ENCODE peak calls at places on chromosome 12, in eight cellular contexts. P is right atrium auricular region, L is lung, N is IMR-90, F is suprapubic skin, D is endodermal cell, T is left lung, J is spleen. S is an unnamed sample. For H3K4me1, the result is how much of the 10 kb centered on the place peaks cover.

GRCh38 chr12:104152691-104153241 is 14.8 kb upstream of the NFYB start:
- DNase-seq in P (no peak), L (no peak), N (no peak), F (no peak), D (peak), T (no peak), J (no peak), S (no peak)

GRCh38 chr12:753401-754237 is 1.2 kb downstream of the WNK1 start:
- DNase-seq in P (peak), L (peak), N (no peak), F (peak), D (peak), T (peak), J (peak), S (peak)

GRCh38 chr12:57225680-57226190 is 3.8 kb upstream of the SHMT2 start:
- DNase-seq in P (no peak), L (no peak), N (no peak), F (no peak), D (no peak), T (no peak), J (no peak), S (no peak)

GRCh38 chr12:65492997-65493892 is 214.8 kb downstream of the MSRB3 start:
- DNase-seq in P (no peak), L (no peak), N (no peak), F (no peak), D (no peak), T (no peak), J (no peak), S (no peak)

GRCh38 chr12:77940566-77940965 is 109.9 kb downstream of the NAV3 start:
- DNase-seq in P (no peak), L (no peak), N (peak), F (no peak), D (no peak), T (no peak), J (no peak), S (no peak)

GRCh38 chr12:130826151-130826801 is 12.8 kb downstream of the STX2 start:
- DNase-seq in P (no peak), L (peak), N (peak), F (peak), D (peak), T (no peak), J (peak), S (no peak)

GRCh38 chr12:63849641-63850040 is 5.1 kb downstream of the SRGAP1 start:
- DNase-seq in P (no peak), L (no peak), N (no peak), F (no peak), D (no peak), T (no peak), J (no peak), S (no peak)

GRCh38 chr12:130711751-130712150 is 4.3 kb downstream of the RIMBP2 start:
- DNase-seq in P (no peak), L (no peak), N (no peak), F (no peak), D (peak), T (no peak), J (no peak), S (no peak)

GRCh38 chr12:66819587-66819986 is 140.7 kb upstream of the GRIP1 start:
- DNase-seq in P (no peak), L (no peak), N (no peak), F (no peak), D (no peak), T (no peak), J (no peak), S (no peak)

GRCh38 chr12:71731439-71732356 is 23.0 kb upstream of the RAB21 start:
- DNase-seq in P (no peak), L (no peak), N (peak), F (no peak), D (peak), T (no peak), J (no peak), S (no peak)

GRCh38 chr12:66196806-66197205 is 7.8 kb downstream of the IRAK3 start:
- DNase-seq in P (no peak), L (no peak), N (no peak), F (no peak), D (peak), T (no peak), J (no peak), S (no peak)

GRCh38 chr12:7374423-7375144 is 69.4 kb downstream of the CD163L1 start:
- DNase-seq in P (no peak), L (no peak), N (peak), F (no peak), D (peak), T (peak), J (peak), S (no peak)

DNA sequence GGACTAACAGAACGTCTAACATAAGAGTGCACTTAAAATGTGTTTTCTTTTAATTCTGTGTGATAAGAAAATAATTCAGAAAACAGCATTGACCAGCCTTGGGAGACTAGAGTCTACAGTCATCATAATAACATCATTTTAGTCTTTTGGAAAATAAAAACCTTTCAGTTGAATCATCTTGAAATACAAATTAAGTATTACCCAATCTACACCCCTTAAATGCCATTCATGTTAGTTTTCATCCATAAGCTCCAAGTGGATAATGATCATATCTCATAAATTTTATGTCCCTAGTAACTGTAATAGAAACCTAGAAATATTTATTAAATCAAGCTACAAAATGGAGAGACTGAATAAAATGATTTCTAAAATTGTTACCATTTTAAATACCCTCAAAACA is 32.4 kb downstream of the EPS8 start:
- DNase-seq in P (no peak), L (no peak), N (peak), F (no peak), D (no peak), T (no peak), J (no peak), S (no peak)
- H3K4me1 ChIP-seq in P (under half), L (under half), N (under half), F (under half), D (under half), T (under half), J (under half), S (under half)

DNA sequence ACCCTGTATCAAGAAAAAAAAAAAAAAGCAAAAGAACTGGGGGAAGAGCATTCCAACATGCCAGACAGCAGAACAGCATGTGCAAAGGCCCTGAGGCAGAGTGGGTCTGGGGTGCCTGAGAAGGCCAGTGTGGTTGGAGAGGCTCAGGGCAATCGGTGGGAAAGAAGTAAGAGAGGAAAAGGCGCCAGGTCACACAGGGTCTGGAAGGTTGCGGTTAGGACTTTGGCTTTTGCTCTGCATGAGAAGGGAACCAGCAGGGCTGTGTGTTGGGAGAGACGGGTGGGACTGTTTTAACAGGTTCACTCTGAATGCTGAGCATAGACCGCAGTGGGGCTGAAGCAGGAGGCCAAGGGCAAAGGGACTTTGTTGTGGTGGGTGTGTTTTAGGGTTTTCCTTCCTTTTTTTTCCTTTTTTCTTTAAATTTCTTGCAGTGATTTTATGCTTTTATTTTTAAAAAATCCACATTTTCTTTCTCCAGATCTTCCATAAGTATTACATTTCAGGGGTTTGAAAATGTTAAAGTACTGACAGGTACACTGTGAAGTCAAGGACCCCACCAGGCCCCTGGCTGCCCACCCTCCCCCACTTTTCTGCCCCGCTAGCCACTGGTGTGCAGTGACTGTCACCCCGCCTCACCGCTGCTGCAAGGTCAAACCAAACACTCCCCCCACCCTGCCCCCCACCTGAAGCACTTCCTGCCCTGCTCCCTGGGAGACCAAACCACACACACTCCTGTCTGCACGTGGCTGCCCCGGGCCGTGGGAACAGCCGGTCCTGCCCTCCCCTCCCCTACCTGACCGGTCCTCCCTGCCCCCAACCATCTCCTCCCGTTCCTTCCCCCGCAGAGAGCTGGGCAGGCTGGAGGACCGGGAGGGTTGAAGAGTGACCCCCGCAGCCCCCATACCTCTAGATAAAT is 30.0 kb downstream of the DTX1 start:
- DNase-seq in P (no peak), L (no peak), N (no peak), F (no peak), D (peak), T (no peak), J (peak), S (no peak)
- H3K4me1 ChIP-seq in P (under half), L (under half), N (under half), F (under half), D (under half), T (under half), J (half or more), S (under half)

GRCh38 chr12:67989184-67989965 is at the start of gene IFNG-AS1:
- DNase-seq in P (no peak), L (no peak), N (no peak), F (no peak), D (no peak), T (no peak), J (no peak), S (no peak)
- H3K4me1 ChIP-seq in P (under half), L (under half), N (under half), F (under half), D (under half), T (under half), J (half or more), S (under half)

GRCh38 chr12:105222726-105223357 is 13.1 kb downstream of the APPL2 start:
- DNase-seq in P (no peak), L (no peak), N (no peak), F (no peak), D (no peak), T (no peak), J (no peak), S (no peak)
- H3K4me1 ChIP-seq in P (half or more), L (under half), N (under half), F (half or more), D (under half), T (half or more), J (half or more), S (under half)

GRCh38 chr12:10362325-10362724 is 27.5 kb downstream of the KLRK1 start:
- DNase-seq in P (no peak), L (no peak), N (no peak), F (no peak), D (no peak), T (no peak), J (no peak), S (no peak)

GRCh38 chr12:10361622-10362021 is 28.2 kb downstream of the KLRK1 start:
- DNase-seq in P (no peak), L (no peak), N (peak), F (no peak), D (peak), T (no peak), J (no peak), S (no peak)

GRCh38 chr12:10362828-10363664 is 26.8 kb downstream of the KLRK1 start:
- DNase-seq in P (no peak), L (no peak), N (no peak), F (no peak), D (peak), T (no peak), J (no peak), S (no peak)

GRCh38 chr12:10358969-10359368 is 30.9 kb downstream of the KLRK1 start:
- DNase-seq in P (no peak), L (no peak), N (no peak), F (no peak), D (no peak), T (no peak), J (no peak), S (no peak)

GRCh38 chr12:10361084-10361483 is 28.8 kb downstream of the KLRK1 start:
- DNase-seq in P (no peak), L (no peak), N (no peak), F (no peak), D (peak), T (no peak), J (no peak), S (no peak)
- H3K4me1 ChIP-seq in P (under half), L (under half), N (under half), F (under half), D (under half), T (under half), J (under half), S (under half)

DNA sequence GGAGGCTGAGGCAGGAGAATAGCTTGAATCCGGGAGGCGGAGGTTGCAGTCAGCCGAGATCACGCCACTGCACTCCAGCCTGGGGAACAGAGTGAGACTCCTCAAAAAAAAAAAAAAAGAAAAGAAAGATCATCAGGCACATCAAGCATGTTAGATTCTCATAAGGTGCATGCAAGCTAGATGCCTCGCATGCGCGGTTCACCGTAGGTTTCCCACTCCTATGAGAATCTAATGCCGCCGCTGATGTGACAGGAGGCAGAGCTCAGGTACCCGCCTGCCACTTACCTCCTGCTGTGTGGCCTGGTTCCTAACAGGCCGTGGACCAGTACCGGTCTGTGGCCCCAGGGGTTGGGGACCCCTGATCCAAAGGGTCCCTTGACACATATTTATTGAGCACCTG is 7.0 kb downstream of the ACVR1B start:
- DNase-seq in P (no peak), L (no peak), N (no peak), F (no peak), D (peak), T (no peak), J (no peak), S (no peak)
- H3K4me1 ChIP-seq in P (under half), L (under half), N (under half), F (half or more), D (under half), T (half or more), J (half or more), S (under half)